ENCODE peak calls at places on chromosomes 6 and 20, in six cellular contexts. W is Calu3, A is EH, H is tibial artery, T is RWPE1, X is EL. P is an unnamed sample.

GRCh38 chr6:154197176-154197850 is 158.3 kb downstream of the OPRM1 start:
- DNase-seq in W (no peak), A (peak), H (no peak), T (peak), X (peak), P (no peak)

GRCh38 chr6:42960243-42961019 is at the start of gene GNMT:
- DNase-seq in W (peak), A (peak), H (peak), T (peak), X (peak), P (peak)

GRCh38 chr20:23116301-23117089 is 30.4 kb upstream of the CD93 start:
- DNase-seq in W (no peak), A (peak), H (no peak), T (no peak), X (peak), P (no peak)

GRCh38 chr20:33407251-33407650 is 5.9 kb upstream of the CDK5RAP1 start:
- DNase-seq in W (no peak), A (peak), H (no peak), T (no peak), X (peak), P (no peak)

GRCh38 chr20:53579266-53579580 is 14.4 kb downstream of the ZNF217 start:
- DNase-seq in W (no peak), A (no peak), H (no peak), T (no peak), X (no peak), P (no peak)

GRCh38 chr6:35216832-35217811 is 3.4 kb downstream of the SCUBE3 start:
- DNase-seq in W (no peak), A (peak), H (no peak), T (no peak), X (no peak), P (no peak)

GRCh38 chr20:675453-676314 is at the start of gene SCRT2:
- DNase-seq in W (peak), A (peak), H (peak), T (peak), X (peak), P (peak)

GRCh38 chr20:57133926-57134650 is 132.4 kb downstream of the BMP7 start:
- DNase-seq in W (no peak), A (peak), H (no peak), T (no peak), X (peak), P (no peak)

GRCh38 chr6:126548301-126548700 is 208.4 kb downstream of the CENPW start:
- DNase-seq in W (no peak), A (peak), H (no peak), T (no peak), X (peak), P (no peak)

GRCh38 chr20:34618676-34619075 is 58.2 kb downstream of the PIGU start:
- DNase-seq in W (no peak), A (no peak), H (no peak), T (no peak), X (no peak), P (no peak)

GRCh38 chr20:33305591-33306057 is 22.6 kb downstream of the BPIFB1 start:
- DNase-seq in W (peak), A (peak), H (no peak), T (peak), X (peak), P (no peak)

GRCh38 chr20:19205999-19206398 is 6.4 kb upstream of the SLC24A3 start:
- DNase-seq in W (peak), A (peak), H (peak), T (peak), X (peak), P (peak)

GRCh38 chr6:22825210-22825609 is 255.8 kb downstream of the HDGFL1 start:
- DNase-seq in W (no peak), A (peak), H (no peak), T (no peak), X (no peak), P (no peak)

GRCh38 chr6:109762769-109763450 is 71.8 kb downstream of the FIG4 start:
- DNase-seq in W (no peak), A (peak), H (no peak), T (no peak), X (no peak), P (no peak)

GRCh38 chr6:68235192-68235812 is 399.8 kb upstream of the ADGRB3 start:
- DNase-seq in W (no peak), A (no peak), H (no peak), T (no peak), X (no peak), P (no peak)

GRCh38 chr20:60481051-60481741 is 523.0 kb downstream of the CDH26 start:
- DNase-seq in W (no peak), A (no peak), H (no peak), T (no peak), X (no peak), P (no peak)

GRCh38 chr6:24255676-24256075 is 102.2 kb downstream of the DCDC2 start:
- DNase-seq in W (no peak), A (no peak), H (no peak), T (no peak), X (no peak), P (no peak)

GRCh38 chr20:25376236-25376635 is 14.4 kb downstream of the ABHD12 start:
- DNase-seq in W (no peak), A (no peak), H (no peak), T (no peak), X (no peak), P (no peak)

GRCh38 chr20:4134861-4135379 is 119.6 kb upstream of the RNF24 start:
- DNase-seq in W (peak), A (no peak), H (no peak), T (no peak), X (no peak), P (no peak)

GRCh38 chr6:56199956-56200355 is 47.4 kb downstream of the COL21A1 start:
- DNase-seq in W (no peak), A (peak), H (no peak), T (no peak), X (peak), P (no peak)

GRCh38 chr20:51002633-51003032 is 20.3 kb downstream of the KCNG1 start:
- DNase-seq in W (no peak), A (no peak), H (no peak), T (no peak), X (no peak), P (no peak)

GRCh38 chr6:156508126-156508525 is 269.1 kb upstream of the ARID1B start:
- DNase-seq in W (no peak), A (no peak), H (no peak), T (no peak), X (no peak), P (no peak)

GRCh38 chr20:61828891-61829290 is 236.8 kb downstream of the TAF4 start:
- DNase-seq in W (no peak), A (no peak), H (no peak), T (no peak), X (no peak), P (no peak)

GRCh38 chr6:37695273-37695672 is 2.4 kb downstream of the MDGA1 start:
- DNase-seq in W (no peak), A (peak), H (no peak), T (no peak), X (peak), P (no peak)